ENCODE peak calls at places on chromosomes 16 and 17, in seven cellular contexts. B is WTC11; G is brain microvascular endothelial cell; S is CD4-positive, alpha-beta T cell; C is T-helper 1 cell; R is LoVo; T is Panc1. F is an unnamed sample.

GRCh38 chr16:64589836-64590235 is 532.0 kb downstream of the CDH11 start:
- DNase-seq in B (no peak), G (peak; percentile 74), S (no peak), C (no peak), R (no peak), T (no peak), F (no peak)

GRCh38 chr17:72267601-72268000 is 146.8 kb downstream of the SOX9 start:
- DNase-seq in B (no peak), G (no peak), S (no peak), C (no peak), R (no peak), T (no peak), F (no peak)

GRCh38 chr16:75616541-75617010 is 6.5 kb downstream of the ADAT1 start:
- DNase-seq in B (no peak), G (no peak), S (no peak), C (peak; percentile 84), R (no peak), T (no peak), F (no peak)

GRCh38 chr16:80259289-80259805 is 281.4 kb upstream of the DYNLRB2 start:
- DNase-seq in B (no peak), G (no peak), S (no peak), C (no peak), R (no peak), T (no peak), F (no peak)

GRCh38 chr16:2026461-2027023 is at the start of gene NHERF2:
- DNase-seq in B (no peak), G (no peak), S (no peak), C (no peak), R (no peak), T (no peak), F (no peak)

GRCh38 chr17:78961571-78961970 is 18.2 kb downstream of the LGALS3BP start:
- DNase-seq in B (no peak), G (no peak), S (no peak), C (no peak), R (no peak), T (no peak), F (no peak)

GRCh38 chr16:47492428-47493357 is 31.6 kb downstream of the PHKB start:
- DNase-seq in B (no peak), G (peak; percentile 65), S (no peak), C (no peak), R (no peak), T (no peak), F (no peak)

GRCh38 chr17:78873519-78874340 is 29.3 kb downstream of the CEP295NL start:
- DNase-seq in B (no peak), G (peak; percentile 21), S (no peak), C (no peak), R (peak; percentile 33), T (no peak), F (no peak)

GRCh38 chr17:79915850-79916430 is 76.7 kb upstream of the CBX4 start:
- DNase-seq in B (peak; percentile 72), G (no peak), S (no peak), C (no peak), R (peak; percentile 92), T (no peak), F (peak; percentile 40)

GRCh38 chr16:80693553-80693952 is 110.8 kb downstream of the CDYL2 start:
- DNase-seq in B (no peak), G (no peak), S (no peak), C (no peak), R (no peak), T (no peak), F (no peak)

GRCh38 chr16:12611006-12611477 is 192.6 kb downstream of the CPPED1 start:
- DNase-seq in B (no peak), G (peak; percentile 11), S (no peak), C (no peak), R (no peak), T (no peak), F (no peak)

GRCh38 chr17:82876602-82877391 is 37.0 kb upstream of the ZNF750 start:
- DNase-seq in B (peak; percentile 41), G (peak; percentile 77), S (no peak), C (no peak), R (no peak), T (no peak), F (peak; percentile 33)

GRCh38 chr16:70646260-70647241 is at the start of gene IL34:
- DNase-seq in B (no peak), G (peak; percentile 80), S (no peak), C (no peak), R (no peak), T (no peak), F (no peak)

GRCh38 chr17:63939884-63940283 is 7.8 kb upstream of the CD79B start:
- DNase-seq in B (no peak), G (no peak), S (no peak), C (no peak), R (no peak), T (no peak), F (no peak)

GRCh38 chr16:81946206-81946605 is 65.1 kb downstream of the SDR42E1 start:
- DNase-seq in B (no peak), G (peak; percentile 43), S (no peak), C (no peak), R (no peak), T (no peak), F (no peak)

GRCh38 chr17:44398692-44399691 is 9.5 kb upstream of the ITGA2B start:
- DNase-seq in B (no peak), G (peak; percentile 22), S (no peak), C (no peak), R (no peak), T (no peak), F (no peak)

GRCh38 chr17:78563189-78564145 is 13.7 kb downstream of the DNAH17 start:
- DNase-seq in B (no peak), G (no peak), S (no peak), C (no peak), R (no peak), T (no peak), F (no peak)

GRCh38 chr17:8044819-8045810 is 6.3 kb downstream of the ALOX15B start:
- DNase-seq in B (no peak), G (no peak), S (no peak), C (no peak), R (no peak), T (no peak), F (no peak)

GRCh38 chr16:30997000-30997886 is 12.2 kb downstream of the HSD3B7 start:
- DNase-seq in B (peak; percentile 87), G (peak; percentile 64), S (peak; percentile 74), C (peak; percentile 83), R (peak; percentile 82), T (peak; percentile 82), F (peak; percentile 82)

GRCh38 chr17:55295411-55296170 is 30.8 kb downstream of the HLF start:
- DNase-seq in B (peak; percentile 67), G (peak; percentile 52), S (peak; percentile 49), C (peak; percentile 49), R (peak; percentile 56), T (peak; percentile 45), F (no peak)

GRCh38 chr17:10197721-10198508 is 491 bp downstream of the GAS7 start:
- DNase-seq in B (peak; percentile 47), G (no peak), S (no peak), C (no peak), R (no peak), T (no peak), F (no peak)

GRCh38 chr17:10069301-10069700 is 129.1 kb downstream of the GAS7 start:
- DNase-seq in B (no peak), G (no peak), S (no peak), C (no peak), R (no peak), T (no peak), F (no peak)

GRCh38 chr17:46212634-46213435 is 19.6 kb upstream of the KANSL1 start:
- DNase-seq in B (peak; percentile 27), G (peak; percentile 73), S (peak; percentile 52), C (peak; percentile 66), R (peak; percentile 64), T (peak; percentile 51), F (no peak)